ENCODE peak calls at places on chromosomes 4 and X, in nine cellular contexts. One of them, this sample, is unnamed.

GRCh38 chr4:6898763-6899162 is 10.9 kb upstream of the TBC1D14 start:
- DNase-seq in amygdala: no peak
- DNase-seq in SW 1271: no peak
- DNase-seq in pancreas: no peak
- DNase-seq in ACHN: no peak
- DNase-seq in HCT116: no peak
- DNase-seq in NCI-H69: no peak
- DNase-seq in NCI-H1436: no peak
- DNase-seq in activated gamma-delta T cell treated with Interleukin-2 at 50 U/mL for 16 hours: no peak
- DNase-seq in this sample: no peak

GRCh38 chr4:169485791-169486742 is 126.3 kb downstream of the NEK1 start:
- DNase-seq in NCI-H1436: peak
- DNase-seq in amygdala: peak
- DNase-seq in pancreas: no peak
- DNase-seq in NCI-H69: peak
- DNase-seq in SW 1271: peak
- DNase-seq in activated gamma-delta T cell treated with Interleukin-2 at 50 U/mL for 16 hours: no peak
- DNase-seq in HCT116: peak
- DNase-seq in ACHN: peak
- DNase-seq in this sample: peak

GRCh38 chrX:42943051-42943450 is 165.1 kb upstream of the PPP1R2C start:
- DNase-seq in SW 1271: no peak
- DNase-seq in NCI-H1436: no peak
- DNase-seq in pancreas: no peak
- DNase-seq in amygdala: no peak
- DNase-seq in ACHN: no peak
- DNase-seq in HCT116: no peak
- DNase-seq in NCI-H69: no peak
- DNase-seq in activated gamma-delta T cell treated with Interleukin-2 at 50 U/mL for 16 hours: peak
- DNase-seq in this sample: no peak

GRCh38 chr4:80201326-80202151 is 4.2 kb downstream of the PRDM8 start:
- DNase-seq in pancreas: no peak
- DNase-seq in HCT116: no peak
- DNase-seq in ACHN: no peak
- DNase-seq in SW 1271: no peak
- DNase-seq in NCI-H69: no peak
- DNase-seq in amygdala: no peak
- DNase-seq in activated gamma-delta T cell treated with Interleukin-2 at 50 U/mL for 16 hours: peak
- DNase-seq in NCI-H1436: peak
- DNase-seq in this sample: peak

GRCh38 chr4:156970501-156971167 is 965 bp downstream of the PDGFC start:
- DNase-seq in NCI-H69: peak
- DNase-seq in activated gamma-delta T cell treated with Interleukin-2 at 50 U/mL for 16 hours: no peak
- DNase-seq in SW 1271: peak
- DNase-seq in pancreas: peak
- DNase-seq in amygdala: peak
- DNase-seq in NCI-H1436: no peak
- DNase-seq in ACHN: peak
- DNase-seq in HCT116: no peak
- DNase-seq in this sample: no peak

GRCh38 chr4:173168396-173169177 is at the start of gene GALNT7:
- DNase-seq in activated gamma-delta T cell treated with Interleukin-2 at 50 U/mL for 16 hours: peak
- DNase-seq in pancreas: peak
- DNase-seq in amygdala: peak
- DNase-seq in NCI-H69: peak
- DNase-seq in ACHN: peak
- DNase-seq in NCI-H1436: peak
- DNase-seq in SW 1271: peak
- DNase-seq in HCT116: no peak
- DNase-seq in this sample: peak

GRCh38 chr4:137467537-137467936 is 64.8 kb downstream of the PCDH18 start:
- DNase-seq in pancreas: no peak
- DNase-seq in NCI-H1436: no peak
- DNase-seq in activated gamma-delta T cell treated with Interleukin-2 at 50 U/mL for 16 hours: no peak
- DNase-seq in HCT116: no peak
- DNase-seq in amygdala: no peak
- DNase-seq in ACHN: no peak
- DNase-seq in SW 1271: no peak
- DNase-seq in NCI-H69: no peak
- DNase-seq in this sample: no peak

GRCh38 chrX:39693298-39693697 is 404.5 kb downstream of the BCOR start:
- DNase-seq in pancreas: no peak
- DNase-seq in NCI-H69: peak
- DNase-seq in amygdala: no peak
- DNase-seq in activated gamma-delta T cell treated with Interleukin-2 at 50 U/mL for 16 hours: no peak
- DNase-seq in HCT116: no peak
- DNase-seq in SW 1271: no peak
- DNase-seq in ACHN: no peak
- DNase-seq in NCI-H1436: no peak
- DNase-seq in this sample: no peak

GRCh38 chr4:153222162-153222789 is 18.0 kb downstream of the TRIM2 start:
- DNase-seq in NCI-H69: peak
- DNase-seq in HCT116: no peak
- DNase-seq in pancreas: no peak
- DNase-seq in amygdala: peak
- DNase-seq in SW 1271: no peak
- DNase-seq in activated gamma-delta T cell treated with Interleukin-2 at 50 U/mL for 16 hours: peak
- DNase-seq in ACHN: peak
- DNase-seq in NCI-H1436: no peak
- DNase-seq in this sample: peak

GRCh38 chr4:41746440-41747229 is 1.9 kb downstream of the PHOX2B start:
- DNase-seq in activated gamma-delta T cell treated with Interleukin-2 at 50 U/mL for 16 hours: no peak
- DNase-seq in ACHN: no peak
- DNase-seq in amygdala: no peak
- DNase-seq in HCT116: no peak
- DNase-seq in NCI-H69: no peak
- DNase-seq in SW 1271: no peak
- DNase-seq in pancreas: no peak
- DNase-seq in NCI-H1436: no peak
- DNase-seq in this sample: no peak

GRCh38 chrX:120839506-120839905 is 36.2 kb downstream of the CT47B1 start:
- DNase-seq in amygdala: no peak
- DNase-seq in SW 1271: no peak
- DNase-seq in HCT116: no peak
- DNase-seq in pancreas: no peak
- DNase-seq in ACHN: no peak
- DNase-seq in NCI-H1436: no peak
- DNase-seq in activated gamma-delta T cell treated with Interleukin-2 at 50 U/mL for 16 hours: no peak
- DNase-seq in NCI-H69: peak
- DNase-seq in this sample: no peak

GRCh38 chr4:100828364-100828763 is 310.5 kb upstream of the EMCN start:
- DNase-seq in NCI-H69: no peak
- DNase-seq in activated gamma-delta T cell treated with Interleukin-2 at 50 U/mL for 16 hours: no peak
- DNase-seq in NCI-H1436: no peak
- DNase-seq in amygdala: no peak
- DNase-seq in ACHN: no peak
- DNase-seq in SW 1271: no peak
- DNase-seq in HCT116: no peak
- DNase-seq in pancreas: no peak
- DNase-seq in this sample: no peak

GRCh38 chr4:32485976-32486375 is 1765.8 kb downstream of the PCDH7 start:
- DNase-seq in HCT116: no peak
- DNase-seq in activated gamma-delta T cell treated with Interleukin-2 at 50 U/mL for 16 hours: no peak
- DNase-seq in SW 1271: no peak
- DNase-seq in amygdala: no peak
- DNase-seq in NCI-H69: peak
- DNase-seq in ACHN: no peak
- DNase-seq in NCI-H1436: no peak
- DNase-seq in pancreas: no peak
- DNase-seq in this sample: no peak

GRCh38 chr4:184232975-184233374 is 15.3 kb upstream of the ENPP6 start:
- DNase-seq in SW 1271: no peak
- DNase-seq in pancreas: no peak
- DNase-seq in NCI-H1436: no peak
- DNase-seq in ACHN: no peak
- DNase-seq in NCI-H69: no peak
- DNase-seq in amygdala: no peak
- DNase-seq in HCT116: no peak
- DNase-seq in activated gamma-delta T cell treated with Interleukin-2 at 50 U/mL for 16 hours: no peak
- DNase-seq in this sample: no peak

GRCh38 chr4:93764647-93765246 is 63.8 kb upstream of the ATOH1 start:
- DNase-seq in ACHN: peak
- DNase-seq in amygdala: no peak
- DNase-seq in NCI-H1436: peak
- DNase-seq in pancreas: no peak
- DNase-seq in NCI-H69: peak
- DNase-seq in HCT116: peak
- DNase-seq in activated gamma-delta T cell treated with Interleukin-2 at 50 U/mL for 16 hours: no peak
- DNase-seq in SW 1271: no peak
- DNase-seq in this sample: no peak

GRCh38 chrX:1106478-1107210 is 105.8 kb downstream of the CRLF2 start:
- DNase-seq in pancreas: no peak
- DNase-seq in amygdala: no peak
- DNase-seq in NCI-H69: no peak
- DNase-seq in NCI-H1436: no peak
- DNase-seq in SW 1271: no peak
- DNase-seq in activated gamma-delta T cell treated with Interleukin-2 at 50 U/mL for 16 hours: no peak
- DNase-seq in ACHN: no peak
- DNase-seq in HCT116: no peak
- DNase-seq in this sample: no peak

GRCh38 chrX:31099536-31100090 is 27.8 kb upstream of the FTHL17 start:
- DNase-seq in SW 1271: no peak
- DNase-seq in pancreas: no peak
- DNase-seq in ACHN: no peak
- DNase-seq in amygdala: no peak
- DNase-seq in NCI-H1436: no peak
- DNase-seq in HCT116: no peak
- DNase-seq in activated gamma-delta T cell treated with Interleukin-2 at 50 U/mL for 16 hours: no peak
- DNase-seq in NCI-H69: no peak
- DNase-seq in this sample: no peak